ENCODE peak calls at places on chromosomes 4 and X, in ten cellular contexts. A, X, O, Y, Q, H, M, G, C and T are unnamed samples. For H3K9me3, the result is how much of the 10 kb centered on the place peaks cover.

GRCh38 chr4:110087116-110087708 is 111.2 kb downstream of the ELOVL6 start:
- DNase-seq in A (no peak), X (no peak), O (no peak), Y (no peak), Q (no peak), H (peak), M (peak), G (no peak), C (peak), T (no peak)

GRCh38 chr4:38013461-38014366 is 53.5 kb downstream of the PTTG2 start:
- DNase-seq in A (no peak), X (peak), O (peak), Y (no peak), Q (no peak), H (peak), M (peak), G (no peak), C (peak), T (no peak)

GRCh38 chrX:118448273-118448783 is 47.3 kb upstream of the DOCK11 start:
- DNase-seq in A (no peak), X (no peak), O (no peak), Y (no peak), Q (no peak), H (peak), M (no peak), G (no peak), C (no peak), T (no peak)

GRCh38 chrX:71573591-71573990 is 4.6 kb upstream of the GCNA start:
- DNase-seq in A (no peak), X (no peak), O (no peak), Y (no peak), Q (no peak), H (no peak), M (no peak), G (no peak), C (no peak), T (no peak)

GRCh38 chr4:3387943-3388348 is 53.8 kb upstream of the HGFAC start:
- DNase-seq in A (peak), X (no peak), O (peak), Y (peak), Q (no peak), H (peak), M (peak), G (no peak), C (peak), T (no peak)

GRCh38 chr4:796206-796605 is 29.7 kb downstream of the CPLX1 start:
- DNase-seq in A (no peak), X (no peak), O (no peak), Y (no peak), Q (no peak), H (no peak), M (no peak), G (no peak), C (no peak), T (no peak)

GRCh38 chr4:69894221-69894620 is 34.3 kb upstream of the SULT1E1 start:
- DNase-seq in A (no peak), X (no peak), O (no peak), Y (no peak), Q (no peak), H (no peak), M (no peak), G (no peak), C (no peak), T (no peak)

GRCh38 chrX:35380808-35381700 is 417.1 kb upstream of the MAGEB16 start:
- DNase-seq in A (no peak), X (peak), O (no peak), Y (no peak), Q (no peak), H (peak), M (peak), G (peak), C (peak), T (no peak)

GRCh38 chrX:54807524-54808108 is at the start of gene MAGED2:
- DNase-seq in A (no peak), X (peak), O (peak), Y (peak), Q (peak), H (peak), M (peak), G (no peak), C (peak), T (peak)

GRCh38 chr4:80162418-80162817 is 34.9 kb upstream of the PRDM8 start:
- DNase-seq in A (no peak), X (no peak), O (no peak), Y (no peak), Q (no peak), H (no peak), M (no peak), G (no peak), C (no peak), T (no peak)

GRCh38 chr4:48196758-48197504 is 62.9 kb upstream of the TXK start:
- DNase-seq in A (no peak), X (no peak), O (no peak), Y (no peak), Q (no peak), H (no peak), M (no peak), G (no peak), C (no peak), T (no peak)

GRCh38 chr4:108415389-108415788 is 205.0 kb upstream of the RPL34 start:
- DNase-seq in A (no peak), X (no peak), O (no peak), Y (no peak), Q (no peak), H (no peak), M (no peak), G (no peak), C (no peak), T (no peak)

GRCh38 chr4:21512351-21512750 is 436.2 kb downstream of the KCNIP4 start:
- DNase-seq in A (no peak), X (no peak), O (peak), Y (no peak), Q (no peak), H (peak), M (peak), G (peak), C (peak), T (no peak)

GRCh38 chr4:3690576-3691152 is 75.5 kb upstream of the ADRA2C start:
- DNase-seq in A (no peak), X (no peak), O (no peak), Y (no peak), Q (peak), H (no peak), M (no peak), G (no peak), C (no peak), T (no peak)

GRCh38 chrX:132505116-132505515 is 16.3 kb upstream of the MBNL3 start:
- DNase-seq in A (no peak), X (peak), O (peak), Y (no peak), Q (no peak), H (peak), M (peak), G (no peak), C (no peak), T (no peak)

GRCh38 chr4:139454111-139454600 is at the start of gene RAB33B:
- DNase-seq in A (no peak), X (no peak), O (no peak), Y (no peak), Q (no peak), H (peak), M (peak), G (peak), C (no peak), T (no peak)

GRCh38 chr4:22969314-22969896 is 276.7 kb downstream of the GBA3 start:
- DNase-seq in A (no peak), X (no peak), O (no peak), Y (no peak), Q (no peak), H (peak), M (peak), G (peak), C (no peak), T (no peak)

GRCh38 chrX:11768039-11768438 is 10.0 kb downstream of the MSL3 start:
- DNase-seq in A (no peak), X (no peak), O (no peak), Y (no peak), Q (no peak), H (no peak), M (no peak), G (no peak), C (no peak), T (no peak)

GRCh38 chr4:14028862-14029261 is 401.3 kb upstream of the BOD1L1 start:
- DNase-seq in A (no peak), X (no peak), O (no peak), Y (no peak), Q (no peak), H (no peak), M (no peak), G (no peak), C (no peak), T (no peak)

GRCh38 chr4:5037553-5038551 is 13.4 kb upstream of the STK32B start:
- DNase-seq in A (no peak), X (no peak), O (no peak), Y (no peak), Q (no peak), H (peak), M (peak), G (peak), C (peak), T (no peak)

GRCh38 chrX:123975180-123975579 is 13.7 kb downstream of the STAG2 start:
- DNase-seq in A (no peak), X (no peak), O (no peak), Y (no peak), Q (no peak), H (peak), M (peak), G (no peak), C (no peak), T (no peak)

GRCh38 chr4:115113382-115114106 is at the start of gene NDST4:
- DNase-seq in A (no peak), X (no peak), O (no peak), Y (no peak), Q (no peak), H (peak), M (peak), G (no peak), C (peak), T (no peak)

GRCh38 chrX:48003367-48003757 is 427 bp downstream of the ZNF182 start:
- DNase-seq in A (no peak), X (peak), O (no peak), Y (no peak), Q (no peak), H (no peak), M (no peak), G (peak), C (peak), T (no peak)

GRCh38 chr4:181259081-181259480 is 984.1 kb upstream of the TENM3 start:
- DNase-seq in A (no peak), X (no peak), O (no peak), Y (no peak), Q (no peak), H (no peak), M (no peak), G (no peak), C (no peak), T (no peak)

GRCh38 chrX:75784689-75785491 is at the start of gene MAGEE2:
- DNase-seq in A (no peak), X (peak), O (peak), Y (no peak), Q (no peak), H (no peak), M (no peak), G (no peak), C (no peak), T (no peak)

GRCh38 chr4:159206427-159206871 is 103.6 kb downstream of the RAPGEF2 start:
- DNase-seq in A (no peak), X (no peak), O (no peak), Y (no peak), Q (no peak), H (peak), M (no peak), G (no peak), C (no peak), T (no peak)

GRCh38 chr4:149790172-149790907 is 25.3 kb downstream of the IQCM start:
- DNase-seq in A (no peak), X (no peak), O (no peak), Y (no peak), Q (no peak), H (peak), M (peak), G (no peak), C (no peak), T (no peak)

GRCh38 chr4:166816901-166817300 is 417.4 kb downstream of the SPOCK3 start:
- DNase-seq in A (no peak), X (peak), O (no peak), Y (no peak), Q (no peak), H (peak), M (peak), G (no peak), C (peak), T (no peak)

GRCh38 chr4:17494258-17494657 is 17.6 kb downstream of the QDPR start:
- DNase-seq in A (no peak), X (no peak), O (no peak), Y (no peak), Q (no peak), H (peak), M (peak), G (peak), C (no peak), T (no peak)

GRCh38 chrX:133638285-133638684 is 223.0 kb upstream of the GPC4 start:
- DNase-seq in A (no peak), X (peak), O (no peak), Y (no peak), Q (no peak), H (peak), M (peak), G (no peak), C (peak), T (no peak)

GRCh38 chr4:28469387-28469786 is 1608.7 kb downstream of the STIM2 start:
- DNase-seq in A (no peak), X (no peak), O (no peak), Y (no peak), Q (no peak), H (no peak), M (no peak), G (no peak), C (no peak), T (no peak)

GRCh38 chr4:139367421-139368090 is 65.3 kb upstream of the NDUFC1 start:
- DNase-seq in A (no peak), X (no peak), O (no peak), Y (no peak), Q (no peak), H (peak), M (peak), G (no peak), C (no peak), T (no peak)

GRCh38 chr4:142238589-142238988 is 602.2 kb downstream of the IL15 start:
- DNase-seq in A (no peak), X (no peak), O (no peak), Y (no peak), Q (no peak), H (peak), M (no peak), G (no peak), C (no peak), T (no peak)

GRCh38 chrX:53253293-53254020 is 27.9 kb downstream of the IQSEC2 start:
- DNase-seq in A (no peak), X (no peak), O (no peak), Y (no peak), Q (no peak), H (no peak), M (no peak), G (no peak), C (no peak), T (no peak)

DNA sequence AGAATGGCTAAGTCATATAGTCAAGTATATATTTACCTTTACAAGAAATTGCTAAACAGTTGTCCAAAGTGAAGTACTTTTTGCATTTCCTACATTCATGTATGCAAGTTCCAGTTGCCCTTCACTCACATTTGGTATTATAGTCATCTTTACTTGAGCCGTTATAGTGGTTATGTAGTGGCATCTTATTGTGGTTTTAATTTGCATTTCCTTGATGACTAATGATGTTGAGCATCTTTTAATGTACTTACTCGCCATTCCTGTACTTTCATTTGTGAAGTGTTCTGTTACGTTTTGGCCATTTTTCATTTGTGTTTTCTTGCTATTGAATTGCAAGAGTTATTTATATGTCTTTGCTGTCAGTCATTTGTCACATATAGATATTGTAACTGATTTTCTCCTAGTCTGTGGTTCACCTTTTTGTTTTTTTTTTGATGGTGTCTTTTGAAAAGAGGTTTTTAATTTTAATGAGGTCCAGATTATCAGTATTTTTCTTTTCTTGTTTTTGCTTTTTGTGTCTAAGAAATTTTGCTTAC is 27.6 kb downstream of the ARFIP1 start:
- DNase-seq in A (no peak), X (no peak), O (no peak), Y (no peak), Q (no peak), H (peak), M (peak), G (no peak), C (no peak), T (no peak)
- H3K27ac ChIP-seq in A (no peak), X (no peak), O (no peak), Y (no peak), Q (no peak), H (no peak), M (no peak), G (no peak), C (no peak), T (no peak)

GRCh38 chrX:155957843-155958242 is 39.7 kb upstream of the IL9R start:
- DNase-seq in A (no peak), X (no peak), O (no peak), Y (no peak), Q (no peak), H (no peak), M (no peak), G (no peak), C (no peak), T (no peak)
- H3K9me3 ChIP-seq in A (under half), X (under half), O (under half), Y (under half), Q (under half), H (under half), M (under half), G (under half), C (under half), T (under half)

GRCh38 chr4:78057600-78058560 is 757 bp downstream of the FRAS1 start:
- DNase-seq in A (no peak), X (peak), O (peak), Y (peak), Q (no peak), H (peak), M (peak), G (peak), C (peak), T (no peak)

GRCh38 chr4:78059524-78059889 is 2.4 kb downstream of the FRAS1 start:
- DNase-seq in A (no peak), X (peak), O (peak), Y (peak), Q (peak), H (peak), M (peak), G (peak), C (peak), T (no peak)

GRCh38 chr4:78058591-78059523 is 1.7 kb downstream of the FRAS1 start:
- DNase-seq in A (no peak), X (peak), O (peak), Y (peak), Q (peak), H (peak), M (peak), G (peak), C (peak), T (no peak)

GRCh38 chr4:78061939-78062603 is 4.9 kb downstream of the FRAS1 start:
- DNase-seq in A (no peak), X (no peak), O (no peak), Y (no peak), Q (no peak), H (peak), M (no peak), G (no peak), C (no peak), T (no peak)

GRCh38 chr4:78059938-78060337 is 2.8 kb downstream of the FRAS1 start:
- DNase-seq in A (no peak), X (no peak), O (no peak), Y (no peak), Q (no peak), H (no peak), M (no peak), G (no peak), C (no peak), T (no peak)
- H3K27ac ChIP-seq in A (no peak), X (no peak), O (no peak), Y (no peak), Q (no peak), H (no peak), M (no peak), G (no peak), C (no peak), T (no peak)

DNA sequence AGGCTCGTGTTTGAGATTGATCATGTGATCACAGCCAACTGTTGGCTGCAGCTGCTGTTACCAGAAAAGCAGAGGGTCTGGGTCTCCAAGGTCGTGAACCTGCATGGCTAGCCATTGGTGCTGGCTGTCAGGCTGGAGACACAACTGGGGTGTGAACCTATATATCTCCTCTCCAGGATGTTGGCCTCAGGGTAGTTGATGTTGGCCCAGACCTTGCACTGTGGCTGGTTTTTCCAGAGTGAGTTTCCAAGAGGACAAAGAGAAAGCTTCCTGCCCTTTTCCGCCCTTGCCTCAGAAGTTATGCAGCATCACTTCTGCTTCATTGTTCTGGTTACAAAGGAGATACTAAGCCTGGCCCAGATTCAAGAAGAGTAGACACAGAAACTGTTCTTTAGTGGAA is 607.8 kb upstream of the HS3ST1 start:
- DNase-seq in A (no peak), X (no peak), O (no peak), Y (no peak), Q (no peak), H (no peak), M (peak), G (no peak), C (no peak), T (no peak)
- H3K9me3 ChIP-seq in A (under half), X (under half), O (under half), Y (under half), Q (under half), H (under half), M (under half), G (under half), C (under half), T (under half)